ENCODE peak calls at places on chromosomes 4 and X, in nine cellular contexts. O is heart left ventricle, I is breast epithelium, N is NB4, F is IMR-90, R is uterus, Z is Peyer's patch, Y is A549, S is HCT116. D is an unnamed sample.

GRCh38 chr4:86993909-86994672 is 59.3 kb downstream of the AFF1 start:
- DNase-seq in O (no peak), I (no peak), Y (no peak), S (no peak), Z (no peak), F (no peak), N (no peak), R (no peak), D (no peak)

GRCh38 chrX:40111868-40112267 is 14.1 kb upstream of the BCOR start:
- DNase-seq in Y (no peak), Z (no peak), F (no peak), O (no peak), S (no peak), R (no peak), I (no peak), N (peak), D (no peak)

GRCh38 chrX:121179972-121180371 is 132.6 kb downstream of the GLUD2 start:
- DNase-seq in F (no peak), Z (no peak), O (no peak), Y (no peak), I (no peak), S (no peak), N (no peak), R (no peak), D (no peak)

GRCh38 chr4:151887151-151887815 is 126.5 kb upstream of the GATB start:
- DNase-seq in O (no peak), Z (no peak), N (peak), Y (no peak), I (no peak), S (no peak), R (no peak), F (no peak), D (no peak)

GRCh38 chr4:30716671-30717207 is 3.4 kb upstream of the PCDH7 start:
- DNase-seq in F (no peak), Z (no peak), S (no peak), O (no peak), I (no peak), R (no peak), Y (peak), N (no peak), D (no peak)

GRCh38 chrX:102155806-102156179 is at the start of gene BEX5:
- DNase-seq in Z (peak), F (no peak), R (peak), Y (no peak), O (peak), S (no peak), I (no peak), N (no peak), D (no peak)

GRCh38 chrX:40209951-40210617 is 112.3 kb upstream of the BCOR start:
- DNase-seq in I (no peak), Z (no peak), Y (no peak), N (no peak), O (no peak), F (peak), R (no peak), S (no peak), D (no peak)

GRCh38 chr4:93710101-93710846 is 118.3 kb upstream of the ATOH1 start:
- DNase-seq in R (no peak), Y (no peak), F (no peak), I (no peak), S (peak), Z (no peak), O (no peak), N (peak), D (no peak)

GRCh38 chrX:22118161-22118830 is 86.2 kb downstream of the PHEX start:
- DNase-seq in S (no peak), R (no peak), N (no peak), Z (no peak), O (no peak), F (peak), Y (peak), I (no peak), D (no peak)

GRCh38 chr4:72394264-72394663 is 174.8 kb downstream of the ADAMTS3 start:
- DNase-seq in Z (no peak), S (no peak), N (peak), O (no peak), Y (no peak), R (no peak), I (no peak), F (peak), D (no peak)

DNA sequence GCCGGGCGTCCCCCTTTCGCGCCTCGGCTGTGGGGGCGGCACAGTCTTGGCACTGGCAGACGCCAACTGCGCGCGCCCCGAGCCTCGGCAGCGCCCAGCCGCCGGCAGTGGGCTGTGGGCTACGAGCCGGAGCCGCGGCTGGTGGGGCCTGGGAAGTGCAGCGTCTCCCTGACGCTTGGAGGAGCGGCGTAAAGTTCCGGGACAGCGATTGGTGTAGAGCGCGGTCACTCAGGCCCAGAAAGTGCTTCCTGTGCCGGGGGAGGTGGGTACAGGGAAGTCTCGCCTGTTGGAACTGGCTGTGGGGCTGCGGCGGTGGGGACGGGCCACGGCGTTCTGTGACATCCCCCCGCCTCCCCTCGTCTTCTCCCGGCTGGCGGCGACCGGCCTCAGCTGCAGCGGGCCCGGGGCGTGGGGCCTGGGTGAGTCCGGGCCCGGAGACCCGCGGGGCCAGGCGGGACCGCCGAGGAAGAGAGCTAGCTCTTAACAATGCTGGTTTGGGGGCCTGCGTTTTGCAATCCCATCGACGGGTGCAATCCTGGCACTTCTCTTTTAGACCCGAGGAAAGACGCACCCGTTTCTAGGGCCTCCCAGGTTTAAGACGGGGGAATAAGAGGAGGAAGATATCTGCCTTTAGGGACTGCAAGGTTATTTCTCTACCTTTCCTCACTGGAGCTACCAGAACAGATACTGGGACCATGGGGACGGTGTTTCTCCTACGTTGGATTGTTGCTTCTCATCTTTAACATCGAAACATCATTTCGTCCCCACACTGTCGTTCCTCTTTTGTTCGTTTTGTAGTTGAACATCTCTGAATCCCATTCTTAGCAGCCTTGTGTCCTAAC is at the start of the genes RWDD4 and TRAPPC11:
- DNase-seq in O (peak), F (peak), S (peak), I (peak), R (peak), Z (peak), N (peak), Y (peak), D (peak)
- TF ChIP-seq POLR2A in O (peak), F (no peak), S (peak), I (peak), R (peak), Z (peak), N (peak), Y (peak), D (peak)

GRCh38 chr4:55853484-55854046 is at the start of gene EXOC1:
- DNase-seq in N (peak), F (peak), Z (peak), I (peak), S (peak), O (peak), Y (peak), R (peak), D (peak)
- TF ChIP-seq POLR2A in N (peak), F (peak), Z (peak), I (peak), S (peak), O (no peak), Y (peak), R (peak), D (peak)

DNA sequence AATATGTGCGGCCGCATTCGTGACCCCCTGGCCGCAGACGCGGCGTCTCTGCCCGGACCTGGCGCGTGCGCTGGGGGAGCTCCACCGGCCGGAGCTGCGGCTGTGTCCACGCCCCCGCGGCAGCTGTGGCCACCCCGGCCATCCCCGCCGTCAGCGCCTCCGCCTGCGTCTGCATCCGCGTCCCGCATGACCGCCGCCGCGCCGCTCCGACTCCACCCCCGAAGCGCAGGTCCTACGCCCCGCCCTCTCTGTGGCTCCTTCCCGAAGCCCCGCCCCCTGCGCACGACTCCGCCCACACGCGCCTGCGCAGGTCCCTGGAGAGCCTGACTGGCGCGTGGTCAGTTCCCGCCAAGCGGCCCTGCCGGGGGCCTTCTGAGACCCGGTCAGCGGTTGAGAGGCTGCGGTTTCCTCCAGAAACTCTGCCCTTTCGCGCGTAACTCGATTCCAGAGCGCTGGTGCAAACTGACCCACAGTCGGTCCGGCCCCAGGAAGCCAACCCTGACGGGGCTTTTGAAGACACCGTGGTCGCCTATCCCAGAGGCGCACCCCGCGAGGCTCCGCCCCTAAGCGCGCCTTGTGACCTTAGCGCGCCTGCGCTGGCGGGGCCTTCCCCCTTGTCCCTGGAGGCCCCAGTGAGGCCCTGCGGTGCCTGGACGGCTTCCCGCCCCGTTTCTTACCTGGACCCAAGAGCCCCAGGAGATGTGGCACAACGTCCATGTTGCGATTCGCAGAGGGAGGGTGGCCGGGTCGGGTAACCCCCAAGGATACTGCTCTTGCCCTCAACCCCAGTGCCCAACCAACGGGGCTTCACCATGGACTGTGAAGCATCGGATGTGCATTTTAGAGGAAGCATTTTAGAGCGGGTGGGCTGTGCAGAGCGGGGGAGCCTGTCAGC is at the start of gene LAGE3:
- DNase-seq in F (peak), Y (peak), R (peak), O (peak), N (peak), Z (peak), S (peak), I (peak), D (peak)
- TF ChIP-seq POLR2A in F (no peak), Y (peak), R (peak), O (no peak), N (peak), Z (peak), S (peak), I (no peak), D (peak)

DNA sequence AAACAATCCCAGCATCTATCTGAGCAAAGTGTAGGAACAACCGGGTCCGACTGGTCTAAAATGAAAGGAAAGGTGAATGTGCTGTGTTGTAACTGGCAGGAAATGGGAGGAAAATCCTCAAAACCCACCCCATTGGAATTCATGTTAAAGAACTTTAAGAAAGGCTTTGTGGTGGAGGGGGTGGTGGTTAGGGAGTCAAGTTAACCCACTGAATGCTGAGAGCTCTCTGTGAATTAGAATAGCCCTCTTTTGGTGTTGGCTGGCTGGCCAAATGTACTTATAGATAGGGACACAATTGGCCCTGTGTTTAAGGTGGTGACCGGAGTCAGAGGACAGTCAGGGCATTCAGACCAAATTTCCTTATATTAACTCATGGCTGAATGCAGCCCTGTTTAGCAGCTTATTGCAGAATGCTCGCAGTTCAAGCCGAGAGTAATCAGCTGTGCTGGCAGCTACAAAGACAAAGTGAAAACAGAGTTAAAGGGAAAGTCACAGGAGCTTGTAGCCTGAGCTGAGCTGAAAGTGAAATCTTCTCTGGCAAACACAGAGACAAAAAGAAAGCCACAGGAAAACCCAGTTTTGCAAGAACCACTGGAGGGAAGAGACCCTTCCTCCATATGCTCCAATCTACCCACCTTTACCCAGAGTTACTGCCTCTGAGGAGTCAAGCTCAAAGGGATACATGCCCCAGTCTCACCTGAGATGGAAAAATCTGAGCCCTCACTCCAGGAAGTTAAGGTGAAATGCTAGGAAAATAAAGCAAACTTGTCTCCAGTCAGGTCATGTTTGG is 38.5 kb upstream of the UGT2B7 start:
- DNase-seq in O (no peak), F (peak), Y (no peak), R (no peak), Z (no peak), S (no peak), N (no peak), I (no peak), D (no peak)
- TF ChIP-seq POLR2A in O (no peak), F (no peak), Y (no peak), R (no peak), Z (no peak), S (no peak), N (no peak), I (no peak), D (no peak)

DNA sequence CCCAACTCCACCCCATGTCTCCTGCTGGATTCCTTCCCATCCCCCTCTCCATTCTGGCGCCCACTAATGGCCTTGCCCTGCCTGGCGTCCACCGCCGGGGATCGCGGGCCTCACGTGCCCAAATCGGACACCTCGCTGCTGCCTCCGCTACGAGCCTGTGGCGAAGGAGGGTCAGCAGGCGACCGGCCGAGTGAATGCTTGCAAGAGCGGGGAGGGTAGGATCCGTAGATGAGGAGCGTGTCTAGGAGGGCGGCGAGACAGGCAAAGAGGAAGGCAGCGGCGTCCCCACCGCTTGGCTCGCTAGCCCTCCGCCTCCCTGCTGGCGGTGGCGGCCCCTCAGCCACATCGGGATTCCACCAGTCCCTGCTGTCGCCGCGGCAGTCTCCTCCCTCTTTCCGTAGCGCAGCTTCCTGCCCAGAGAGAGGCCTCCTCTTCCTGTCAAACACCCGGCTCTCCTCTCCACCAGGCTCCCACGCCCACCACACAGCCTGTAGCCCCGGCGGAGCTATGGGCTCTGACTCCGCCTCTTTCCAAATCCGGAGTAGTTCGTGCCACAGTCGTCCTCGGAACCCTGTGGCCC is at the start of gene SPIN2B:
- DNase-seq in S (peak), O (peak), F (peak), R (peak), N (peak), Z (peak), I (peak), Y (peak), D (peak)
- TF ChIP-seq POLR2A in S (peak), O (no peak), F (no peak), R (peak), N (peak), Z (peak), I (no peak), Y (peak), D (peak)

GRCh38 chr4:40201898-40202297 is 5.1 kb downstream of the RHOH start:
- DNase-seq in Z (no peak), I (no peak), O (no peak), S (no peak), Y (no peak), F (no peak), R (no peak), N (no peak), D (no peak)

GRCh38 chr4:40197879-40198689 is 1.3 kb downstream of the RHOH start:
- DNase-seq in R (no peak), S (no peak), I (no peak), O (no peak), Z (no peak), Y (no peak), F (no peak), N (peak), D (no peak)

GRCh38 chr4:40200881-40201797 is 4.3 kb downstream of the RHOH start:
- DNase-seq in R (no peak), O (no peak), Z (no peak), N (peak), I (no peak), F (peak), Y (no peak), S (no peak), D (no peak)

GRCh38 chr4:40199179-40199670 is 2.4 kb downstream of the RHOH start:
- DNase-seq in S (no peak), N (no peak), F (no peak), Z (no peak), O (no peak), R (no peak), Y (no peak), I (no peak), D (no peak)

GRCh38 chr4:40199999-40200880 is 3.4 kb downstream of the RHOH start:
- DNase-seq in Y (no peak), O (no peak), Z (peak), I (no peak), S (no peak), N (peak), F (peak), R (peak), D (no peak)
- TF ChIP-seq POLR2A in Y (no peak), O (no peak), Z (peak), I (no peak), S (no peak), N (peak), F (no peak), R (no peak), D (peak)

DNA sequence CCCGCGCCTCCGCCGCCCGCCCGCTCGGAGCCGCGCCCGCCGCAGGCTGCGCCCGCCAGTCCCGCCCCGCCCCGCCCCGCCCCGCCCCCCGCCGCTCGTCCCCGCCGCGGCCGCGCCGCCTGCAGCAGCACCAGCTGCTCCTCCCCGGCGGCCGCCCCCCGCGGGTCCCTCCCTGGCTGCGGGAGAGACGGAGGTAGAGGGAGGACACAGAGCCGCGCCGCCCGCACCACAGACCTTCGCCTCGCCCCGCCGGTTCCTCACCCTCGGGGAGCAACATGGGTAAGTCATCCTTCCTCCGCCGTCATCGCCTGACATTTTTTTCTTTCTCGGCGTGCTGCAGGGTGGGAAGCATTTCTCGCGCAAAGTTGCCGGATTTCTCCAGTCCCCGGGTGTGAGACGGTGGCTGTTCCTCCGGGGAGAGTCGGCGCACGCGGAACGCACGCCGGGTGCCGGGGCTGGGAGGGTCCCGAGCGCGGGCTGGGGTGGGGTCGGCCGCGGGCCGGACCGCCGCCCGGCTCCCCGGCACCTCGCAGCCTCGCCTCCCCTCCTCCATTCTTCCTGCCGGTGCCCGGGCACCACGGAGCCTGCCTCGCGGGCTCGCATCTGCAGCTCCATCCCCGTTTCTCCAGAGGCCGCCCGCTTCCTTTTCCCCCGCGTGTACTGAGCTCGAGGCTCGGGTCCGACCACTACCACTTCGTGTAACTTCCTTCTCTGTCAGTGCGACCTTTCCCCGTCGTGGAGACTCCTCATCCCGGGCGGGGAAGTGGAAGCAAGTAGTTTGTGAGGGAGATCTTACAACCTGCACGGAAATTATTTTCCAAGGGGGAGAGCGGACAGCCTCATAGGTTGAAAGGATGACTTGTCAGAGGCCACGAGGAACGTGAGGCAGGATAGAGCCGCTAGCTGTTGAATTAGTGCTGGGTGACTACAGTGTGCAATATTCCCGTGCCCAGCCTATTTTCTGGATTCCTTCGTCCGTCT is at the start of gene RAP1GDS1:
- DNase-seq in S (peak), Y (peak), Z (peak), O (peak), R (peak), N (peak), I (peak), F (peak), D (peak)
- TF ChIP-seq POLR2A in S (peak), Y (peak), Z (peak), O (no peak), R (no peak), N (peak), I (no peak), F (no peak), D (peak)

GRCh38 chr4:1872918-1873269 is 1.7 kb downstream of the NSD2 start:
- DNase-seq in Z (no peak), Y (no peak), R (no peak), S (no peak), N (peak), F (peak), I (no peak), O (no peak), D (no peak)
- TF ChIP-seq POLR2A in Z (no peak), Y (no peak), R (no peak), S (no peak), N (no peak), F (peak), I (no peak), O (no peak), D (peak)